ENCODE peak calls at places on chromosome 14, in four cellular contexts. One of them, this sample, is unnamed.

GRCh38 chr14:92005019-92005418 is 34.8 kb downstream of the TRIP11 start:
- DNase-seq in GM12865: no peak
- DNase-seq in left ventricle myocardium inferior: no peak
- DNase-seq in fibroblast of lung: no peak
- DNase-seq in this sample: no peak

GRCh38 chr14:96246535-96246839 is 9.5 kb upstream of the BDKRB1 start:
- DNase-seq in GM12865: no peak
- DNase-seq in left ventricle myocardium inferior: no peak
- DNase-seq in fibroblast of lung: peak
- DNase-seq in this sample: peak

GRCh38 chr14:104299993-104300761 is 161.8 kb downstream of the KIF26A start:
- DNase-seq in left ventricle myocardium inferior: peak
- DNase-seq in GM12865: no peak
- DNase-seq in fibroblast of lung: no peak
- DNase-seq in this sample: no peak

GRCh38 chr14:61438860-61439765 is 117.7 kb downstream of the PRKCH start:
- DNase-seq in left ventricle myocardium inferior: peak
- DNase-seq in fibroblast of lung: peak
- DNase-seq in GM12865: peak
- DNase-seq in this sample: peak

GRCh38 chr14:63508033-63508432 is 35.1 kb downstream of the PPP2R5E start:
- DNase-seq in GM12865: no peak
- DNase-seq in fibroblast of lung: no peak
- DNase-seq in left ventricle myocardium inferior: no peak
- DNase-seq in this sample: no peak

GRCh38 chr14:104545151-104545931 is 34.2 kb upstream of the C14orf180 start:
- DNase-seq in GM12865: no peak
- DNase-seq in fibroblast of lung: peak
- DNase-seq in left ventricle myocardium inferior: no peak
- DNase-seq in this sample: no peak

GRCh38 chr14:35201066-35201465 is 78.7 kb downstream of the PRORP start:
- DNase-seq in fibroblast of lung: no peak
- DNase-seq in GM12865: peak
- DNase-seq in left ventricle myocardium inferior: no peak
- DNase-seq in this sample: no peak

GRCh38 chr14:65335548-65335947 is 77.0 kb upstream of the FUT8 start:
- DNase-seq in left ventricle myocardium inferior: no peak
- DNase-seq in GM12865: no peak
- DNase-seq in fibroblast of lung: no peak
- DNase-seq in this sample: no peak

GRCh38 chr14:90903101-90903500 is 86.9 kb upstream of the TTC7B start:
- DNase-seq in GM12865: peak
- DNase-seq in fibroblast of lung: peak
- DNase-seq in left ventricle myocardium inferior: no peak
- DNase-seq in this sample: peak

GRCh38 chr14:74504412-74504811 is 10.8 kb downstream of the ISCA2 start:
- DNase-seq in GM12865: no peak
- DNase-seq in left ventricle myocardium inferior: no peak
- DNase-seq in fibroblast of lung: no peak
- DNase-seq in this sample: no peak

GRCh38 chr14:104346112-104346462 is 207.7 kb downstream of the KIF26A start:
- DNase-seq in GM12865: no peak
- DNase-seq in left ventricle myocardium inferior: no peak
- DNase-seq in fibroblast of lung: no peak
- DNase-seq in this sample: no peak

GRCh38 chr14:84017533-84017932 is 1512.4 kb upstream of the FLRT2 start:
- DNase-seq in left ventricle myocardium inferior: no peak
- DNase-seq in fibroblast of lung: no peak
- DNase-seq in GM12865: no peak
- DNase-seq in this sample: no peak

GRCh38 chr14:66696326-66696725 is 188.4 kb downstream of the GPHN start:
- DNase-seq in GM12865: no peak
- DNase-seq in left ventricle myocardium inferior: no peak
- DNase-seq in fibroblast of lung: no peak
- DNase-seq in this sample: no peak

DNA sequence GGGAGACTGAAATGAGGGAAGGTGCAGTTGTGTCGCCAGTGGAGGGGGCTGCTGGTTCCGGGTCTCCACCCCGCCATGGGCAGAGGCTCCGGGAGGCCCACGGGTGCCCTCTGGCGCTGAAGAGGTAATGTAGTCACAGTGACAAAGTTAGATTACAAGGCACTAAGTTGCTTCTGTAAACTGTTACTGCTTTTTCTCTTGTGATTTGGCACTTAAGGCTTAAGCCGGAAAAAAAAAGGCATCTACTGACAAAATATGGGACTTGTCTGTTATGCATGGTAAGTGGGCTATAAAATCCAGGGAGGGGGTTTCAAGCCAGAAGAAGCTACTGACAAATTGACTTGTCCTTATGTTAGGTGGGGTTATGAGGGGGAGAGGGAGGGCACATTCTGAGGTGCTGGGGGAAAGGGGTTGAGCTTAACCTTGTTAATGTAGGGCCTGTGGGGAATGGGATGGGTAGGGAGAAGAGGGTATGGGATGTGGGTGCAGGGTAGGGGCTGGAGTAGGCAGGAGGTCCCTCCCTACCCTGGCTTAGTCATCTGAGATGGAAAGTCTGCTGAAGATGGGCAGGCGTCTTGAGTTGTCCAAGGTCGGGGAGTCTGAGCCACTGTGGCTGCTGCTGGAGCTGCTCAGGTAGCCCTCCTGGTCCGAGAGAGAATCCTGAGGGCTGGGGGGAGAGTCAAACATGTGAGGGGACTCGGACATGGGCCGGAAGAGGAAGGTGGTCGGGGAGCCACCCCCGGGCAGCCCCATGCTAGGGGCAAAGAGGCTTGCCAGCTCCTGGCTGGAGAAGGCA is 3.7 kb downstream of the ZFP36L1 start:
- DNase-seq in fibroblast of lung: peak
- DNase-seq in left ventricle myocardium inferior: peak
- DNase-seq in GM12865: peak
- DNase-seq in this sample: no peak
- TF ChIP-seq CTCF in fibroblast of lung: peak
- TF ChIP-seq CTCF in left ventricle myocardium inferior: peak
- TF ChIP-seq CTCF in GM12865: peak
- TF ChIP-seq CTCF in this sample: peak

DNA sequence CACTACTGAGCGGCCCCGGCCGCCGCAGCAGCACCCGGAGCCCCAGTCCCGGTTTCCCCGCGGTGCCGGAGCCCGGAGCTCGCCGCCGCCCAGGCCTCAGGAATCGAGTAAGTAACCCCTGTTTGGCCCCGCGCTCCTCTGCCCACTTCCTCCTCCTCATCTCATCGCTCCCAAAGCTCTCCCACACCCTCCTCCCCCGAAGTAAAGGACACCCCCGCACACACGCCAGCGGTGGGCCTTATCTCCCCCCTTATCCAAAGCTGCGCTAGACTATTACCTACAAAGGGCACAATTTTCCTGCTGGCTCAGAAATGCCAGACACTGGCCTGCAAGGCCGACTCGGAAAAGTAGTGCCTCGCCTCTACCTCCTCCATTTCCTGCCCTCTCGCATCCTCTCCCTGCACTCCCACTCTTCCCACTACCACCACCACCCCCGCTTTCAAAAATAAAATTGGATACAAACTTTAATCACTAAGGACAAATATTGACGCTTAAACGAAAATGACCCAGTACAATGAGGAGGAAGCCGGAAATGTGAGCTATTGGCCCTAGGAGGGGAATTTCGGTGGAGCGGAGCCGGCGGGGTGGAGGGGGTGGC is 581 bp upstream of the FOXG1 start:
- DNase-seq in fibroblast of lung: peak
- DNase-seq in left ventricle myocardium inferior: no peak
- DNase-seq in GM12865: peak
- DNase-seq in this sample: no peak
- H3K4me3 ChIP-seq in fibroblast of lung: peak
- H3K4me3 ChIP-seq in left ventricle myocardium inferior: peak
- H3K4me3 ChIP-seq in GM12865: peak
- H3K4me3 ChIP-seq in this sample: no peak

GRCh38 chr14:42909659-42910058 is 1303.0 kb downstream of the LRFN5 start:
- DNase-seq in left ventricle myocardium inferior: no peak
- DNase-seq in GM12865: no peak
- DNase-seq in fibroblast of lung: no peak
- DNase-seq in this sample: no peak

GRCh38 chr14:42911642-42912041 is 1305.0 kb downstream of the LRFN5 start:
- DNase-seq in left ventricle myocardium inferior: no peak
- DNase-seq in GM12865: no peak
- DNase-seq in fibroblast of lung: no peak
- DNase-seq in this sample: no peak
- TF ChIP-seq CTCF in left ventricle myocardium inferior: no peak
- TF ChIP-seq CTCF in GM12865: no peak
- TF ChIP-seq CTCF in fibroblast of lung: no peak
- TF ChIP-seq CTCF in this sample: no peak

GRCh38 chr14:86858043-86858442 is 1134.9 kb downstream of the GALC start:
- DNase-seq in left ventricle myocardium inferior: no peak
- DNase-seq in fibroblast of lung: peak
- DNase-seq in GM12865: no peak
- DNase-seq in this sample: peak
- H3K4me3 ChIP-seq in left ventricle myocardium inferior: no peak
- H3K4me3 ChIP-seq in fibroblast of lung: no peak
- H3K4me3 ChIP-seq in GM12865: no peak
- H3K4me3 ChIP-seq in this sample: no peak

DNA sequence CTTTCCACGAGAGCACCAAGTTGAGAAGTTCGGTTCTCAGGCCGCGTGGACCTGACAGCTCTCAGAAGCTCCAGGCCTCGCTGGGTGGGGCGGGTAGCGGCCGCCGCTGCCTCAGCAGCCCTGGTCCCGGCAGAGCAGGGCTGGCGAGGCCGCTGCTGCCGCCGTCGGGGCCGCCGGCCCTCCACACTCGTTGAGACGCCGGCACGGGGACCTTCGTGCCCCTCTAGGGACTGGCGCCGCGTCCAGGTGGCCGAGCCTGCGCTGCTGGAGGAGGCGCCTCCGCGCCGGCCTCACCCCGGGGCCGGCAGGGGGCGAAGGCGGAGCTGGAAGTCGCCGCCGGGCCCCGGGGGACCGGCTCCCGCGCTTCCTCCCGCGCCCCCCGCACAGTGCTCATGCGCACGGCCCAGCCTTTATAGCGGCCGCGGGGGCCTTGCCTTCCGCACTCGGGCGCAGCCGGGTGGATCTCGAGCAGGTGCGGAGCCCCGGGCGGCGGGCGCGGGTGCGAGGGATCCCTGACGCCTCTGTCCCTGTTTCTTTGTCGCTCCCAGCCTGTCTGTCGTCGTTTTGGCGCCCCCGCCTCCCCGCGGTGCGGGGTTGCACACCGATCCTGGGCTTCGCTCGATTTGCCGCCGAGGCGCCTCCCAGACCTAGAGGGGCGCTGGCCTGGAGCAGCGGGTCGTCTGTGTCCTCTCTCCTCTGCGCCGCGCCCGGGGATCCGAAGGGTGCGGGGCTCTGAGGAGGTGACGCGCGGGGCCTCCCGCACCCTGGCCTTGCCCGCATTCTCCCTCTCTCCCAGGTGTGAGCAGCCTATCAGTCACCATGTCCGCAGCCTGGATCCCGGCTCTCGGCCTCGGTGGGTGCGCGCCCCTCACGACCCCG is at the start of gene COCH:
- DNase-seq in GM12865: peak
- DNase-seq in fibroblast of lung: peak
- DNase-seq in left ventricle myocardium inferior: peak
- DNase-seq in this sample: no peak
- TF ChIP-seq CTCF in GM12865: peak
- TF ChIP-seq CTCF in fibroblast of lung: no peak
- TF ChIP-seq CTCF in left ventricle myocardium inferior: peak
- TF ChIP-seq CTCF in this sample: no peak

GRCh38 chr14:51353901-51354300 is 113.9 kb downstream of the TMX1 start:
- DNase-seq in fibroblast of lung: no peak
- DNase-seq in left ventricle myocardium inferior: no peak
- DNase-seq in GM12865: no peak
- DNase-seq in this sample: no peak

GRCh38 chr14:51356381-51356780 is 116.3 kb downstream of the TMX1 start:
- DNase-seq in left ventricle myocardium inferior: no peak
- DNase-seq in GM12865: no peak
- DNase-seq in fibroblast of lung: no peak
- DNase-seq in this sample: no peak

GRCh38 chr14:51357250-51357649 is 117.2 kb downstream of the TMX1 start:
- DNase-seq in left ventricle myocardium inferior: no peak
- DNase-seq in GM12865: no peak
- DNase-seq in fibroblast of lung: peak
- DNase-seq in this sample: peak

GRCh38 chr14:51354846-51355245 is 114.8 kb downstream of the TMX1 start:
- DNase-seq in GM12865: no peak
- DNase-seq in left ventricle myocardium inferior: no peak
- DNase-seq in fibroblast of lung: no peak
- DNase-seq in this sample: no peak

DNA sequence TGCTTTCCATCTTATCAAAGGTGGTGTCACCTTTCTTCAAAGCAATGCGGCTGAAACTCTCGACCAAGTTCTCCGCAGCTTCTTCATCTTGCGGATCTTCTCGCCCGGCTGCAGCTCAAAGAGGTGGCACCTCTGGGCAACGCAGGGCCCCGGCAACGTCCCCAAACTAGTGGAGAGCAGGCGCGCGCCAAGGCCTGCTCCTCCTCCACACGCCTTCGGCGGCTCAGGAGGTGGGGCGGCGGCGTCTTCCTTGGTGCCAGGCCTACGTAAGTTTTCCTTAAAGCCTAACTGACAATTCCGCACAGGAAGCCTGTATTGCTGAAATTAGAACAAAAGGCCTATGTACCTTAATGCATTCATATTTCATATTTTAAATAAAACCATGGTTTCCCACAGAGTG is 112.0 kb downstream of the TMX1 start:
- DNase-seq in GM12865: no peak
- DNase-seq in fibroblast of lung: no peak
- DNase-seq in left ventricle myocardium inferior: no peak
- DNase-seq in this sample: no peak
- H3K4me3 ChIP-seq in GM12865: no peak
- H3K4me3 ChIP-seq in fibroblast of lung: no peak
- H3K4me3 ChIP-seq in left ventricle myocardium inferior: no peak
- H3K4me3 ChIP-seq in this sample: no peak

GRCh38 chr14:99561827-99562226 is 42.2 kb downstream of the CCDC85C start:
- DNase-seq in GM12865: no peak
- DNase-seq in left ventricle myocardium inferior: no peak
- DNase-seq in fibroblast of lung: no peak
- DNase-seq in this sample: no peak

GRCh38 chr14:99563749-99564129 is 40.3 kb downstream of the CCDC85C start:
- DNase-seq in GM12865: no peak
- DNase-seq in fibroblast of lung: no peak
- DNase-seq in left ventricle myocardium inferior: no peak
- DNase-seq in this sample: no peak

GRCh38 chr14:99564256-99564902 is 39.6 kb downstream of the CCDC85C start:
- DNase-seq in left ventricle myocardium inferior: peak
- DNase-seq in fibroblast of lung: peak
- DNase-seq in GM12865: no peak
- DNase-seq in this sample: no peak

GRCh38 chr14:99564903-99565259 is 39.1 kb downstream of the CCDC85C start:
- DNase-seq in fibroblast of lung: no peak
- DNase-seq in left ventricle myocardium inferior: no peak
- DNase-seq in GM12865: no peak
- DNase-seq in this sample: no peak

GRCh38 chr14:99562848-99563748 is 40.9 kb downstream of the CCDC85C start:
- DNase-seq in GM12865: no peak
- DNase-seq in fibroblast of lung: peak
- DNase-seq in left ventricle myocardium inferior: peak
- DNase-seq in this sample: no peak
- TF ChIP-seq CTCF in GM12865: no peak
- TF ChIP-seq CTCF in fibroblast of lung: no peak
- TF ChIP-seq CTCF in left ventricle myocardium inferior: peak
- TF ChIP-seq CTCF in this sample: peak